ENCODE peak calls at places on chromosomes 16 and 17, in seven cellular contexts. C is DND-41, L is MM.1S, G is PC-3, R is mesenchymal stem cell, H is endothelial cell of umbilical vein, J is neuronal stem cell. E is an unnamed sample.

GRCh38 chr17:4405038-4405669 is 28.6 kb upstream of the SPNS3 start:
- DNase-seq in C (no peak), L (no peak), G (no peak), R (no peak), H (no peak), J (no peak), E (no peak)

GRCh38 chr16:68762996-68763756 is 26.1 kb downstream of the CDH1 start:
- DNase-seq in C (no peak), L (no peak), G (no peak), R (no peak), H (no peak), J (no peak), E (no peak)

GRCh38 chr17:72816406-72816805 is 276.1 kb downstream of the SLC39A11 start:
- DNase-seq in C (no peak), L (no peak), G (no peak), R (no peak), H (no peak), J (no peak), E (no peak)

GRCh38 chr17:1286379-1287106 is 7.1 kb downstream of the TRARG1 start:
- DNase-seq in C (no peak), L (no peak), G (no peak), R (no peak), H (no peak), J (no peak), E (no peak)

GRCh38 chr16:11064202-11064540 is 119.8 kb downstream of the CLEC16A start:
- DNase-seq in C (no peak), L (no peak), G (no peak), R (no peak), H (no peak), J (no peak), E (no peak)

GRCh38 chr16:15650019-15650697 is at the start of gene NDE1:
- DNase-seq in C (peak; percentile 88), L (peak; percentile 94), G (peak; percentile 85), R (peak; percentile 93), H (peak; percentile 93), J (peak; percentile 93), E (peak; percentile 94)

GRCh38 chr16:67164599-67165061 is at the start of gene HSF4:
- DNase-seq in C (no peak), L (peak; percentile 78), G (no peak), R (no peak), H (no peak), J (no peak), E (peak; percentile 78)

GRCh38 chr17:45948881-45949624 is 50.0 kb upstream of the STH start:
- DNase-seq in C (peak; percentile 53), L (peak; percentile 76), G (peak; percentile 83), R (peak; percentile 76), H (peak; percentile 66), J (peak; percentile 41), E (peak; percentile 61)

GRCh38 chr16:70258946-70259345 is 7.2 kb upstream of the EXOSC6 start:
- DNase-seq in C (no peak), L (no peak), G (no peak), R (no peak), H (no peak), J (no peak), E (no peak)

GRCh38 chr17:61251939-61252865 is 147.4 kb upstream of the TBX2 start:
- DNase-seq in C (no peak), L (no peak), G (no peak), R (peak; percentile 100), H (peak; percentile 88), J (no peak), E (peak; percentile 81)

GRCh38 chr17:49363251-49363650 is 1.2 kb upstream of the ZNF652 start:
- DNase-seq in C (no peak), L (no peak), G (no peak), R (no peak), H (no peak), J (no peak), E (no peak)

GRCh38 chr17:45110676-45111611 is 21.4 kb downstream of the PLCD3 start:
- DNase-seq in C (no peak), L (no peak), G (no peak), R (no peak), H (no peak), J (no peak), E (no peak)

GRCh38 chr17:16272111-16272510 is 55.1 kb downstream of the PIGL start:
- DNase-seq in C (no peak), L (no peak), G (no peak), R (no peak), H (no peak), J (no peak), E (no peak)

GRCh38 chr17:16262201-16262600 is 45.2 kb downstream of the PIGL start:
- DNase-seq in C (no peak), L (no peak), G (no peak), R (no peak), H (no peak), J (no peak), E (no peak)

GRCh38 chr17:16269658-16270057 is 52.6 kb downstream of the PIGL start:
- DNase-seq in C (no peak), L (no peak), G (peak; percentile 44), R (peak; percentile 40), H (no peak), J (no peak), E (no peak)

GRCh38 chr17:16267174-16267573 is 50.2 kb downstream of the PIGL start:
- DNase-seq in C (no peak), L (no peak), G (no peak), R (no peak), H (no peak), J (no peak), E (no peak)
- H3K27ac ChIP-seq in C (no peak overlapping the region), L (no peak overlapping the region), G (no peak overlapping the region), R (no peak overlapping the region), H (no peak overlapping the region), J (no peak overlapping the region), E (no peak overlapping the region)

DNA sequence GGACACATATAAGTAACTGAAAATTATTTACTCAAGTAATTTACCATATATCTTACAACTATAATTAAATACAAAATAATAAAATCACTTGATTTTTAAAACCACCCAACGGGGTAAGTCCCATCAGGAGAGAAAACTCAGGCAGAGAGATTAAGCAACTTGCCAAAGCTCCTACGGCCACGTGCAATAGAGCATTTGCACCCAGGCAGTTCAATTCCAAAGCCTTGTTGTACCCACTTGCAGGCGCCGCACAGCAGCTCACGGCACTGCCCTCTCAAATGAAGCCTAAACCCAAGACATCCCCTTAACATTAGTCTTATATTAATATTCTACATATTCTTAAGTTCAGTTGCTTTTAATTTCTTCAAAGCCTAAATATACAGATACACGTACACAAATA is 75.7 kb downstream of the SPAG9 start:
- DNase-seq in C (no peak), L (no peak), G (no peak), R (no peak), H (no peak), J (no peak), E (no peak)
- H3K9ac ChIP-seq in C (no peak overlapping the region), L (no peak overlapping the region), G (no peak overlapping the region), R (peak overlapping the region; percentile 77), H (no peak overlapping the region), J (no peak overlapping the region), E (no peak overlapping the region)

GRCh38 chr17:53765609-53766008 is 57.1 kb upstream of the KIF2B start:
- DNase-seq in C (no peak), L (no peak), G (peak; percentile 7), R (no peak), H (no peak), J (no peak), E (no peak)
- H3K9me3 ChIP-seq in C (no peaks in the 10 kb centered on the region), L (no peaks in the 10 kb centered on the region), G (peaks cover 31% of the 10 kb centered on the region), R (peaks cover 7% of the 10 kb centered on the region), H (peaks cover 5% of the 10 kb centered on the region), J (peaks cover 3% of the 10 kb centered on the region), E (no peaks in the 10 kb centered on the region)

GRCh38 chr16:4946917-4947316 is 10.0 kb upstream of the PPL start:
- DNase-seq in C (no peak), L (no peak), G (no peak), R (no peak), H (no peak), J (no peak), E (no peak)
- H3K27ac ChIP-seq in C (no peak overlapping the region), L (no peak overlapping the region), G (no peak overlapping the region), R (no peak overlapping the region), H (no peak overlapping the region), J (no peak overlapping the region), E (no peak overlapping the region)

GRCh38 chr17:8318010-8318409 is 8.0 kb downstream of the ARHGEF15 start:
- DNase-seq in C (no peak), L (no peak), G (no peak), R (no peak), H (no peak), J (no peak), E (no peak)

GRCh38 chr17:8318536-8318935 is 8.5 kb downstream of the ARHGEF15 start:
- DNase-seq in C (no peak), L (no peak), G (no peak), R (no peak), H (no peak), J (no peak), E (no peak)

GRCh38 chr17:8312726-8313600 is 2.9 kb downstream of the ARHGEF15 start:
- DNase-seq in C (no peak), L (no peak), G (no peak), R (no peak), H (no peak), J (no peak), E (no peak)

GRCh38 chr17:8314797-8315739 is 5.0 kb downstream of the ARHGEF15 start:
- DNase-seq in C (no peak), L (no peak), G (no peak), R (no peak), H (no peak), J (no peak), E (no peak)

DNA sequence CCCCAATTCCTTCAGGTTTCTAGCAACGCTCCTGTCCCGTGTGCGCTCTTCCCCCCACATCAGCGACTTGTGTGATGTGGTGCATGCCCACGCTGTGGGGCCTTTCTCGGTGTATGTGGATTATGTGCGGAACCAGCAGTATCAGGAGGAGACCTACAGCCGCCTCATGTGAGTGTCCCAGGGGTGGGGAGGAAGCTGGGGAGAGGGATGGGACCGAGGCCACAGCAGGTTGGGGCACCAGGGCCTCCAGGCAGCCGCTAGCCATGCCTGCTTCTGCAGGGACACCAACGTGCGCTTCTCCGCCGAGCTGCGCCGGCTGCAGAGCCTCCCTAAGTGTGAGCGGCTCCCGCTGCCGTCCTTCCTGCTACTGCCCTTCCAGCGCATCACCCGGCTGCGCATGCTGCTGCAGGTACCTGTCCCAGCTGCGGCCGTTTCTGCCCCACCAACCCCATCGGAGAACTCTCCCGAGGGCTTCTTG is 5.7 kb downstream of the ARHGEF15 start:
- DNase-seq in C (no peak), L (no peak), G (no peak), R (no peak), H (no peak), J (no peak), E (no peak)
- H3K9ac ChIP-seq in C (no peak overlapping the region), L (no peak overlapping the region), G (no peak overlapping the region), R (no peak overlapping the region), H (no peak overlapping the region), J (no peak overlapping the region), E (no peak overlapping the region)

E was measured in colonic mucosa.